ENCODE peak calls at places on chromosomes 5 and 9, in eight cellular contexts. One of them, this sample, is unnamed.

GRCh38 chr5:151072234-151073025 is 8.4 kb downstream of the TNIP1 start:
- DNase-seq in GM23338: no peak
- DNase-seq in MM.1S: no peak
- DNase-seq in right atrium auricular region: no peak
- DNase-seq in astrocyte of the spinal cord: peak; percentile 75
- DNase-seq in PC-3: peak; percentile 90
- DNase-seq in foreskin fibroblast: peak; percentile 76
- DNase-seq in progenitor cell of endocrine pancreas: no peak
- DNase-seq in this sample: no peak

GRCh38 chr9:134375430-134376385 is 49.5 kb downstream of the RXRA start:
- DNase-seq in GM23338: no peak
- DNase-seq in MM.1S: no peak
- DNase-seq in right atrium auricular region: peak; percentile 79
- DNase-seq in astrocyte of the spinal cord: peak; percentile 77
- DNase-seq in PC-3: no peak
- DNase-seq in foreskin fibroblast: peak; percentile 65
- DNase-seq in progenitor cell of endocrine pancreas: no peak
- DNase-seq in this sample: no peak

GRCh38 chr9:75588808-75589207 is 301.7 kb upstream of the PCSK5 start:
- DNase-seq in GM23338: peak; percentile 48
- DNase-seq in MM.1S: no peak
- DNase-seq in right atrium auricular region: no peak
- DNase-seq in astrocyte of the spinal cord: no peak
- DNase-seq in PC-3: peak; percentile 1
- DNase-seq in foreskin fibroblast: peak; percentile 3
- DNase-seq in progenitor cell of endocrine pancreas: no peak
- DNase-seq in this sample: no peak

GRCh38 chr5:41524174-41524573 is 13.8 kb upstream of the PLCXD3 start:
- DNase-seq in GM23338: peak; percentile 83
- DNase-seq in MM.1S: no peak
- DNase-seq in right atrium auricular region: no peak
- DNase-seq in astrocyte of the spinal cord: no peak
- DNase-seq in PC-3: peak; percentile 43
- DNase-seq in foreskin fibroblast: no peak
- DNase-seq in progenitor cell of endocrine pancreas: no peak
- DNase-seq in this sample: no peak

GRCh38 chr5:43215073-43215631 is 23.1 kb downstream of the NIM1K start:
- DNase-seq in GM23338: no peak
- DNase-seq in MM.1S: no peak
- DNase-seq in right atrium auricular region: no peak
- DNase-seq in astrocyte of the spinal cord: no peak
- DNase-seq in PC-3: no peak
- DNase-seq in foreskin fibroblast: peak; percentile 72
- DNase-seq in progenitor cell of endocrine pancreas: no peak
- DNase-seq in this sample: no peak

GRCh38 chr9:22657713-22658112 is 211.1 kb downstream of the DMRTA1 start:
- DNase-seq in GM23338: no peak
- DNase-seq in MM.1S: no peak
- DNase-seq in right atrium auricular region: no peak
- DNase-seq in astrocyte of the spinal cord: no peak
- DNase-seq in PC-3: no peak
- DNase-seq in foreskin fibroblast: no peak
- DNase-seq in progenitor cell of endocrine pancreas: no peak
- DNase-seq in this sample: no peak

GRCh38 chr5:171975262-171975876 is 31.1 kb downstream of the FBXW11 start:
- DNase-seq in GM23338: peak; percentile 49
- DNase-seq in MM.1S: no peak
- DNase-seq in right atrium auricular region: no peak
- DNase-seq in astrocyte of the spinal cord: peak; percentile 76
- DNase-seq in PC-3: no peak
- DNase-seq in foreskin fibroblast: peak; percentile 52
- DNase-seq in progenitor cell of endocrine pancreas: no peak
- DNase-seq in this sample: no peak

GRCh38 chr9:12290166-12290869 is 402.9 kb upstream of the TYRP1 start:
- DNase-seq in GM23338: no peak
- DNase-seq in MM.1S: no peak
- DNase-seq in right atrium auricular region: no peak
- DNase-seq in astrocyte of the spinal cord: no peak
- DNase-seq in PC-3: no peak
- DNase-seq in foreskin fibroblast: no peak
- DNase-seq in progenitor cell of endocrine pancreas: no peak
- DNase-seq in this sample: no peak

GRCh38 chr5:13910637-13911288 is 33.7 kb downstream of the DNAH5 start:
- DNase-seq in GM23338: peak; percentile 6
- DNase-seq in MM.1S: no peak
- DNase-seq in right atrium auricular region: no peak
- DNase-seq in astrocyte of the spinal cord: no peak
- DNase-seq in PC-3: no peak
- DNase-seq in foreskin fibroblast: no peak
- DNase-seq in progenitor cell of endocrine pancreas: no peak
- DNase-seq in this sample: no peak

GRCh38 chr9:108478871-108479332 is 376.9 kb downstream of the ACTL7B start:
- DNase-seq in GM23338: no peak
- DNase-seq in MM.1S: no peak
- DNase-seq in right atrium auricular region: no peak
- DNase-seq in astrocyte of the spinal cord: peak; percentile 83
- DNase-seq in PC-3: peak; percentile 91
- DNase-seq in foreskin fibroblast: peak; percentile 93
- DNase-seq in progenitor cell of endocrine pancreas: no peak
- DNase-seq in this sample: no peak

GRCh38 chr9:36328798-36329411 is 70.7 kb upstream of the GNE start:
- DNase-seq in GM23338: peak; percentile 76
- DNase-seq in MM.1S: peak; percentile 71
- DNase-seq in right atrium auricular region: no peak
- DNase-seq in astrocyte of the spinal cord: peak; percentile 79
- DNase-seq in PC-3: peak; percentile 77
- DNase-seq in foreskin fibroblast: peak; percentile 83
- DNase-seq in progenitor cell of endocrine pancreas: no peak
- DNase-seq in this sample: peak; percentile 70

GRCh38 chr9:6216951-6217350 is 1.3 kb downstream of the IL33 start:
- DNase-seq in GM23338: no peak
- DNase-seq in MM.1S: no peak
- DNase-seq in right atrium auricular region: no peak
- DNase-seq in astrocyte of the spinal cord: no peak
- DNase-seq in PC-3: no peak
- DNase-seq in foreskin fibroblast: no peak
- DNase-seq in progenitor cell of endocrine pancreas: no peak
- DNase-seq in this sample: no peak

GRCh38 chr5:108748354-108749129 is 845 bp downstream of the FER start:
- DNase-seq in GM23338: peak; percentile 99
- DNase-seq in MM.1S: peak; percentile 99
- DNase-seq in right atrium auricular region: peak; percentile 100
- DNase-seq in astrocyte of the spinal cord: peak; percentile 100
- DNase-seq in PC-3: peak; percentile 99
- DNase-seq in foreskin fibroblast: peak; percentile 100
- DNase-seq in progenitor cell of endocrine pancreas: peak; percentile 96
- DNase-seq in this sample: peak; percentile 93

GRCh38 chr5:122170630-122171029 is 41.3 kb downstream of the ZNF474 start:
- DNase-seq in GM23338: peak; percentile 81
- DNase-seq in MM.1S: no peak
- DNase-seq in right atrium auricular region: no peak
- DNase-seq in astrocyte of the spinal cord: peak; percentile 44
- DNase-seq in PC-3: peak; percentile 61
- DNase-seq in foreskin fibroblast: peak; percentile 75
- DNase-seq in progenitor cell of endocrine pancreas: no peak
- DNase-seq in this sample: no peak

GRCh38 chr9:38001430-38001829 is 67.6 kb downstream of the SHB start:
- DNase-seq in GM23338: no peak
- DNase-seq in MM.1S: no peak
- DNase-seq in right atrium auricular region: no peak
- DNase-seq in astrocyte of the spinal cord: no peak
- DNase-seq in PC-3: no peak
- DNase-seq in foreskin fibroblast: no peak
- DNase-seq in progenitor cell of endocrine pancreas: no peak
- DNase-seq in this sample: no peak

GRCh38 chr9:91795500-91796241 is 154.4 kb downstream of the ROR2 start:
- DNase-seq in GM23338: no peak
- DNase-seq in MM.1S: no peak
- DNase-seq in right atrium auricular region: no peak
- DNase-seq in astrocyte of the spinal cord: no peak
- DNase-seq in PC-3: peak; percentile 39
- DNase-seq in foreskin fibroblast: peak; percentile 36
- DNase-seq in progenitor cell of endocrine pancreas: no peak
- DNase-seq in this sample: no peak

GRCh38 chr5:119255571-119256356 is 100.1 kb upstream of the TNFAIP8 start:
- DNase-seq in GM23338: peak; percentile 90
- DNase-seq in MM.1S: peak; percentile 41
- DNase-seq in right atrium auricular region: no peak
- DNase-seq in astrocyte of the spinal cord: no peak
- DNase-seq in PC-3: peak; percentile 58
- DNase-seq in foreskin fibroblast: no peak
- DNase-seq in progenitor cell of endocrine pancreas: no peak
- DNase-seq in this sample: no peak

GRCh38 chr5:3011764-3012017 is 260.2 kb upstream of the IRX2 start:
- DNase-seq in GM23338: no peak
- DNase-seq in MM.1S: no peak
- DNase-seq in right atrium auricular region: no peak
- DNase-seq in astrocyte of the spinal cord: no peak
- DNase-seq in PC-3: no peak
- DNase-seq in foreskin fibroblast: no peak
- DNase-seq in progenitor cell of endocrine pancreas: no peak
- DNase-seq in this sample: no peak

GRCh38 chr5:147956842-147957223 is 50.5 kb upstream of the C5orf46 start:
- DNase-seq in GM23338: no peak
- DNase-seq in MM.1S: no peak
- DNase-seq in right atrium auricular region: no peak
- DNase-seq in astrocyte of the spinal cord: no peak
- DNase-seq in PC-3: no peak
- DNase-seq in foreskin fibroblast: no peak
- DNase-seq in progenitor cell of endocrine pancreas: no peak
- DNase-seq in this sample: no peak

GRCh38 chr9:116978155-116978554 is 291.1 kb downstream of the TRIM32 start:
- DNase-seq in GM23338: no peak
- DNase-seq in MM.1S: no peak
- DNase-seq in right atrium auricular region: no peak
- DNase-seq in astrocyte of the spinal cord: no peak
- DNase-seq in PC-3: peak; percentile 35
- DNase-seq in foreskin fibroblast: no peak
- DNase-seq in progenitor cell of endocrine pancreas: no peak
- DNase-seq in this sample: no peak
- TF ChIP-seq CTCF in GM23338: no peak
- TF ChIP-seq CTCF in MM.1S: no peak
- TF ChIP-seq CTCF in right atrium auricular region: no peak
- TF ChIP-seq CTCF in astrocyte of the spinal cord: no peak
- TF ChIP-seq CTCF in PC-3: no peak
- TF ChIP-seq CTCF in foreskin fibroblast: no peak
- TF ChIP-seq CTCF in progenitor cell of endocrine pancreas: no peak
- TF ChIP-seq CTCF in this sample: no peak

DNA sequence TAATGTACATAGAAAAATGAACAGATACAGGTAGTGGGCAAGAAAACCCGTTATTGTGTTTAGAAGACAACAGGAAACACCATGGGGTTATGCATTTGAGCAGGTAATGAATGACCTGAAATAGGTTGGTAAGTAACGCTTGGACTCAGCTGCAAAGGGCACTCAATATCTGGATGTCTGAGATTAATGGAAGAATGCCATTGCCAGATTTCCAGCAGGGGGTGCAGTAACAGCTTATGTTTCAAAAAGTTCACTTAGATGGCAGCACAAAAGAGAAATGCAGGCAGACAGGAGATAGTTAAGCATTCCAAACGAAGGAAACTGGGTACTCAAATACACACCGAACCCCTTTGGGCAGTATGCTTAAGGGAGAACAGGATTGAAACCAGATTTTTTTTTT is 285.5 kb upstream of the VLDLR start:
- DNase-seq in GM23338: no peak
- DNase-seq in MM.1S: no peak
- DNase-seq in right atrium auricular region: no peak
- DNase-seq in astrocyte of the spinal cord: peak; percentile 13
- DNase-seq in PC-3: no peak
- DNase-seq in foreskin fibroblast: peak; percentile 41
- DNase-seq in progenitor cell of endocrine pancreas: no peak
- DNase-seq in this sample: no peak
- TF ChIP-seq CTCF in GM23338: peak; percentile 39
- TF ChIP-seq CTCF in MM.1S: no peak
- TF ChIP-seq CTCF in right atrium auricular region: peak; percentile 37
- TF ChIP-seq CTCF in astrocyte of the spinal cord: no peak
- TF ChIP-seq CTCF in PC-3: peak; percentile 44
- TF ChIP-seq CTCF in foreskin fibroblast: peak; percentile 24
- TF ChIP-seq CTCF in progenitor cell of endocrine pancreas: peak; percentile 31
- TF ChIP-seq CTCF in this sample: peak; percentile 40

DNA sequence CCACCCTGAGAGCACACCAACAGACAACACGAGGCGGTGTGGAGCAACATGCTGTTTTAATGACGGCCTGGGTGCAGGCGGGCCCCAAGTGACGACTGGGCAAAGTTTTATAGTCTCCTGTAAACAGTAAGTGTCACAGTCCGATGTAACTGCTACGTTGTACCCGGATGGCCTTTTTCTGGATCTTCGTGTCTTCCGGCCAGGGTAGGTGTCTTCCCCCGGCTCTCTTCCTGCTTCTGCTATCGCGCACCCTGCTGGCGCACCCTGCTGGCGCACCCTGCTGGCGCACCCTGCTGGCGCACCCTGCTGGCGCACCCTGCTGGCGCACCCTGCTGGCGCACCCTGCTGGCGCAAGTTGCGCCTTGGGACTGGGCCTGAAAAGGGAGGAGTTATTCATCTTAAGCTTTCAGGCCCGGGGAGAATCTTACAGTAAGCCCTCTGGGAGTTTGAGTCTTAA is 143.0 kb upstream of the TARS1 start:
- DNase-seq in GM23338: peak; percentile 43
- DNase-seq in MM.1S: no peak
- DNase-seq in right atrium auricular region: no peak
- DNase-seq in astrocyte of the spinal cord: no peak
- DNase-seq in PC-3: no peak
- DNase-seq in foreskin fibroblast: no peak
- DNase-seq in progenitor cell of endocrine pancreas: no peak
- DNase-seq in this sample: no peak
- TF ChIP-seq CTCF in GM23338: peak; percentile 69
- TF ChIP-seq CTCF in MM.1S: peak; percentile 43
- TF ChIP-seq CTCF in right atrium auricular region: no peak
- TF ChIP-seq CTCF in astrocyte of the spinal cord: no peak
- TF ChIP-seq CTCF in PC-3: peak; percentile 61
- TF ChIP-seq CTCF in foreskin fibroblast: no peak
- TF ChIP-seq CTCF in progenitor cell of endocrine pancreas: peak; percentile 19
- TF ChIP-seq CTCF in this sample: peak; percentile 11

GRCh38 chr5:141371572-141372475 is 1.8 kb downstream of the PCDHGB3 start:
- DNase-seq in GM23338: no peak
- DNase-seq in MM.1S: no peak
- DNase-seq in right atrium auricular region: no peak
- DNase-seq in astrocyte of the spinal cord: no peak
- DNase-seq in PC-3: no peak
- DNase-seq in foreskin fibroblast: no peak
- DNase-seq in progenitor cell of endocrine pancreas: no peak
- DNase-seq in this sample: no peak

GRCh38 chr5:141374627-141375026 is 936 bp downstream of the PCDHGA6 start:
- DNase-seq in GM23338: no peak
- DNase-seq in MM.1S: no peak
- DNase-seq in right atrium auricular region: no peak
- DNase-seq in astrocyte of the spinal cord: no peak
- DNase-seq in PC-3: no peak
- DNase-seq in foreskin fibroblast: no peak
- DNase-seq in progenitor cell of endocrine pancreas: no peak
- DNase-seq in this sample: no peak

GRCh38 chr5:141373673-141374317 is at the start of gene PCDHGA6:
- DNase-seq in GM23338: peak; percentile 44
- DNase-seq in MM.1S: peak; percentile 51
- DNase-seq in right atrium auricular region: no peak
- DNase-seq in astrocyte of the spinal cord: peak; percentile 48
- DNase-seq in PC-3: no peak
- DNase-seq in foreskin fibroblast: peak; percentile 73
- DNase-seq in progenitor cell of endocrine pancreas: no peak
- DNase-seq in this sample: no peak

GRCh38 chr5:141366016-141366896 is 2.3 kb downstream of the PCDHGA5 start:
- DNase-seq in GM23338: no peak
- DNase-seq in MM.1S: no peak
- DNase-seq in right atrium auricular region: no peak
- DNase-seq in astrocyte of the spinal cord: no peak
- DNase-seq in PC-3: no peak
- DNase-seq in foreskin fibroblast: no peak
- DNase-seq in progenitor cell of endocrine pancreas: no peak
- DNase-seq in this sample: no peak

GRCh38 chr5:141369994-141370848 is at the start of gene PCDHGB3:
- DNase-seq in GM23338: peak; percentile 77
- DNase-seq in MM.1S: peak; percentile 82
- DNase-seq in right atrium auricular region: no peak
- DNase-seq in astrocyte of the spinal cord: peak; percentile 68
- DNase-seq in PC-3: no peak
- DNase-seq in foreskin fibroblast: peak; percentile 86
- DNase-seq in progenitor cell of endocrine pancreas: no peak
- DNase-seq in this sample: peak; percentile 84
- TF ChIP-seq CTCF in GM23338: peak; percentile 55
- TF ChIP-seq CTCF in MM.1S: peak; percentile 73
- TF ChIP-seq CTCF in right atrium auricular region: peak; percentile 55
- TF ChIP-seq CTCF in astrocyte of the spinal cord: peak; percentile 57
- TF ChIP-seq CTCF in PC-3: no peak
- TF ChIP-seq CTCF in foreskin fibroblast: peak; percentile 52
- TF ChIP-seq CTCF in progenitor cell of endocrine pancreas: no peak
- TF ChIP-seq CTCF in this sample: peak; percentile 77